ENCODE peak calls at places on chromosomes 12 and 14, in five cellular contexts. R is GM03348, H is SK-MEL-5, Y is pancreas, E is H7. G is an unnamed sample.

GRCh38 chr12:53939141-53940108 is 794 bp downstream of the HOXC13 start:
- DNase-seq in R (peak), H (no peak), Y (peak), E (peak), G (no peak)

GRCh38 chr12:66302827-66303169 is 505 bp downstream of the HELB start:
- DNase-seq in R (no peak), H (no peak), Y (no peak), E (no peak), G (no peak)

GRCh38 chr12:122961551-122962329 is 4.5 kb downstream of the ABCB9 start:
- DNase-seq in R (no peak), H (no peak), Y (no peak), E (no peak), G (no peak)

GRCh38 chr12:94263011-94263786 is 114.8 kb downstream of the PLXNC1 start:
- DNase-seq in R (no peak), H (no peak), Y (no peak), E (no peak), G (peak)

GRCh38 chr14:71711619-71712018 is 220.6 kb upstream of the RGS6 start:
- DNase-seq in R (peak), H (peak), Y (no peak), E (no peak), G (peak)

GRCh38 chr12:28869197-28869596 is 279.9 kb upstream of the FAR2 start:
- DNase-seq in R (no peak), H (peak), Y (no peak), E (no peak), G (peak)

GRCh38 chr12:13135336-13136178 is 32.1 kb upstream of the GSG1 start:
- DNase-seq in R (peak), H (peak), Y (peak), E (peak), G (peak)

GRCh38 chr12:65501093-65501621 is 222.7 kb downstream of the MSRB3 start:
- DNase-seq in R (no peak), H (no peak), Y (no peak), E (no peak), G (no peak)

GRCh38 chr12:110174373-110174996 is 50.3 kb downstream of the IFT81 start:
- DNase-seq in R (no peak), H (peak), Y (no peak), E (no peak), G (no peak)

GRCh38 chr14:68730811-68731425 is 61.9 kb downstream of the ZFP36L1 start:
- DNase-seq in R (no peak), H (no peak), Y (no peak), E (peak), G (no peak)

GRCh38 chr12:40691913-40692616 is at the start of gene CNTN1:
- DNase-seq in R (peak), H (peak), Y (peak), E (peak), G (peak)

GRCh38 chr14:73945159-73945670 is 4.7 kb downstream of the FAM161B start:
- DNase-seq in R (no peak), H (no peak), Y (no peak), E (no peak), G (no peak)